ENCODE peak calls at places on chromosomes 16 and 17, in eight cellular contexts. One of them, this sample, is unnamed.

GRCh38 chr17:78230996-78231931 is at the start of gene TMEM235:
- DNase-seq in tibial nerve: no peak
- DNase-seq in ovary: no peak
- DNase-seq in endothelial cell of umbilical vein: no peak
- DNase-seq in heart left ventricle: no peak
- DNase-seq in K562: no peak
- DNase-seq in lower leg skin: no peak
- DNase-seq in prostate gland: no peak
- DNase-seq in this sample: no peak

GRCh38 chr17:58694302-58694701 is 1.9 kb downstream of the RAD51C start:
- DNase-seq in tibial nerve: no peak
- DNase-seq in ovary: no peak
- DNase-seq in endothelial cell of umbilical vein: no peak
- DNase-seq in heart left ventricle: no peak
- DNase-seq in K562: no peak
- DNase-seq in lower leg skin: no peak
- DNase-seq in prostate gland: no peak
- DNase-seq in this sample: no peak

GRCh38 chr17:5883775-5884665 is 186.2 kb upstream of the WSCD1 start:
- DNase-seq in tibial nerve: no peak
- DNase-seq in ovary: no peak
- DNase-seq in endothelial cell of umbilical vein: no peak
- DNase-seq in heart left ventricle: no peak
- DNase-seq in K562: no peak
- DNase-seq in lower leg skin: no peak
- DNase-seq in prostate gland: no peak
- DNase-seq in this sample: no peak

GRCh38 chr16:79071424-79071823 is 529.1 kb downstream of the MAF start:
- DNase-seq in tibial nerve: no peak
- DNase-seq in ovary: peak
- DNase-seq in endothelial cell of umbilical vein: no peak
- DNase-seq in heart left ventricle: no peak
- DNase-seq in K562: no peak
- DNase-seq in lower leg skin: no peak
- DNase-seq in prostate gland: peak
- DNase-seq in this sample: peak

GRCh38 chr17:28811594-28812135 is 30.9 kb downstream of the FAM222B start:
- DNase-seq in tibial nerve: no peak
- DNase-seq in ovary: no peak
- DNase-seq in endothelial cell of umbilical vein: peak
- DNase-seq in heart left ventricle: no peak
- DNase-seq in K562: peak
- DNase-seq in lower leg skin: no peak
- DNase-seq in prostate gland: peak
- DNase-seq in this sample: no peak

GRCh38 chr17:77055453-77055852 is 85.3 kb upstream of the SEC14L1 start:
- DNase-seq in tibial nerve: no peak
- DNase-seq in ovary: no peak
- DNase-seq in endothelial cell of umbilical vein: no peak
- DNase-seq in heart left ventricle: no peak
- DNase-seq in K562: no peak
- DNase-seq in lower leg skin: no peak
- DNase-seq in prostate gland: no peak
- DNase-seq in this sample: no peak

GRCh38 chr17:16438173-16438556 is 22.8 kb downstream of the TRPV2 start:
- DNase-seq in tibial nerve: no peak
- DNase-seq in ovary: no peak
- DNase-seq in endothelial cell of umbilical vein: no peak
- DNase-seq in heart left ventricle: no peak
- DNase-seq in K562: no peak
- DNase-seq in lower leg skin: no peak
- DNase-seq in prostate gland: no peak
- DNase-seq in this sample: no peak

GRCh38 chr17:835263-835662 is 53.1 kb downstream of the MRM3 start:
- DNase-seq in tibial nerve: no peak
- DNase-seq in ovary: no peak
- DNase-seq in endothelial cell of umbilical vein: peak
- DNase-seq in heart left ventricle: no peak
- DNase-seq in K562: no peak
- DNase-seq in lower leg skin: peak
- DNase-seq in prostate gland: no peak
- DNase-seq in this sample: no peak

GRCh38 chr17:27265333-27265732 is 28.6 kb upstream of the WSB1 start:
- DNase-seq in tibial nerve: no peak
- DNase-seq in ovary: no peak
- DNase-seq in endothelial cell of umbilical vein: peak
- DNase-seq in heart left ventricle: no peak
- DNase-seq in K562: no peak
- DNase-seq in lower leg skin: no peak
- DNase-seq in prostate gland: no peak
- DNase-seq in this sample: no peak

GRCh38 chr17:47959825-47960655 is 2.4 kb upstream of the PRR15L start:
- DNase-seq in tibial nerve: no peak
- DNase-seq in ovary: no peak
- DNase-seq in endothelial cell of umbilical vein: no peak
- DNase-seq in heart left ventricle: no peak
- DNase-seq in K562: no peak
- DNase-seq in lower leg skin: no peak
- DNase-seq in prostate gland: no peak
- DNase-seq in this sample: no peak

GRCh38 chr17:51050291-51051033 is 70.2 kb downstream of the SPAG9 start:
- DNase-seq in tibial nerve: no peak
- DNase-seq in ovary: no peak
- DNase-seq in endothelial cell of umbilical vein: no peak
- DNase-seq in heart left ventricle: no peak
- DNase-seq in K562: no peak
- DNase-seq in lower leg skin: no peak
- DNase-seq in prostate gland: no peak
- DNase-seq in this sample: no peak

GRCh38 chr16:46974352-46974751 is 878 bp upstream of the DNAJA2 start:
- DNase-seq in tibial nerve: no peak
- DNase-seq in ovary: no peak
- DNase-seq in endothelial cell of umbilical vein: no peak
- DNase-seq in heart left ventricle: no peak
- DNase-seq in K562: peak
- DNase-seq in lower leg skin: no peak
- DNase-seq in prostate gland: no peak
- DNase-seq in this sample: no peak

GRCh38 chr16:4253394-4254150 is 11.7 kb upstream of the SRL start:
- DNase-seq in tibial nerve: peak
- DNase-seq in ovary: peak
- DNase-seq in endothelial cell of umbilical vein: peak
- DNase-seq in heart left ventricle: peak
- DNase-seq in K562: peak
- DNase-seq in lower leg skin: peak
- DNase-seq in prostate gland: peak
- DNase-seq in this sample: peak

GRCh38 chr17:46081018-46081320 is 81.9 kb downstream of the STH start:
- DNase-seq in tibial nerve: no peak
- DNase-seq in ovary: no peak
- DNase-seq in endothelial cell of umbilical vein: no peak
- DNase-seq in heart left ventricle: no peak
- DNase-seq in K562: no peak
- DNase-seq in lower leg skin: no peak
- DNase-seq in prostate gland: no peak
- DNase-seq in this sample: no peak
- TF ChIP-seq CTCF in tibial nerve: no peak
- TF ChIP-seq CTCF in ovary: no peak
- TF ChIP-seq CTCF in endothelial cell of umbilical vein: no peak
- TF ChIP-seq CTCF in heart left ventricle: no peak
- TF ChIP-seq CTCF in K562: no peak
- TF ChIP-seq CTCF in lower leg skin: no peak
- TF ChIP-seq CTCF in prostate gland: no peak
- TF ChIP-seq CTCF in this sample: no peak

DNA sequence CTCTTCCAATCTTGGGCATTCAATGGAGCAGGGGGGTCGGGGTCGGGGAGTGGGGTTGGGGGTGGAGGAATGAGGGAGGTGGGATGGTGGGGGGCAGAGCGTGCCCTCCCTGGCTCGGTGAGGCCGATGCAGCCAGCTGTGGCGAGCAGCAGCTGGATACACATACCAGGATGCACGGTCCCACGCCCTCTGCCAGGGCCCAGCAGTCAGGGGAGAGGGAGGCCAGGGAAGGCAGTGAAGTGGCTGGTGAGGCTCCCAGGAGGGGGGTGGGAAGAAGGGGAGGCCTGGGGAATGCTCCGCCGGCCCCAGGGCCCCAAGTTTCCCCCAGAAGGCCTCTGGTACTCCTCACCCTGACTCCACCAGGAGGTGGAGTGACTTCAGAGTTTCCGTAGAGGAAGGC is 77.6 kb upstream of the LHX1 start:
- DNase-seq in tibial nerve: no peak
- DNase-seq in ovary: no peak
- DNase-seq in endothelial cell of umbilical vein: no peak
- DNase-seq in heart left ventricle: no peak
- DNase-seq in K562: no peak
- DNase-seq in lower leg skin: no peak
- DNase-seq in prostate gland: no peak
- DNase-seq in this sample: no peak
- TF ChIP-seq POLR2A in tibial nerve: no peak
- TF ChIP-seq POLR2A in ovary: no peak
- TF ChIP-seq POLR2A in endothelial cell of umbilical vein: no peak
- TF ChIP-seq POLR2A in heart left ventricle: no peak
- TF ChIP-seq POLR2A in K562: no peak
- TF ChIP-seq POLR2A in lower leg skin: no peak
- TF ChIP-seq POLR2A in prostate gland: no peak
- TF ChIP-seq POLR2A in this sample: no peak

GRCh38 chr17:21525464-21526130 is 149.4 kb downstream of the KCNJ12 start:
- DNase-seq in tibial nerve: no peak
- DNase-seq in ovary: no peak
- DNase-seq in endothelial cell of umbilical vein: no peak
- DNase-seq in heart left ventricle: no peak
- DNase-seq in K562: no peak
- DNase-seq in lower leg skin: no peak
- DNase-seq in prostate gland: no peak
- DNase-seq in this sample: no peak
- TF ChIP-seq CTCF in tibial nerve: no peak
- TF ChIP-seq CTCF in ovary: no peak
- TF ChIP-seq CTCF in endothelial cell of umbilical vein: no peak
- TF ChIP-seq CTCF in heart left ventricle: no peak
- TF ChIP-seq CTCF in K562: no peak
- TF ChIP-seq CTCF in lower leg skin: no peak
- TF ChIP-seq CTCF in prostate gland: no peak
- TF ChIP-seq CTCF in this sample: no peak

GRCh38 chr16:67312450-67313118 is 14.0 kb downstream of the KCTD19 start:
- DNase-seq in tibial nerve: no peak
- DNase-seq in ovary: no peak
- DNase-seq in endothelial cell of umbilical vein: peak
- DNase-seq in heart left ventricle: no peak
- DNase-seq in K562: no peak
- DNase-seq in lower leg skin: no peak
- DNase-seq in prostate gland: no peak
- DNase-seq in this sample: no peak

GRCh38 chr16:67311607-67312449 is 14.7 kb downstream of the KCTD19 start:
- DNase-seq in tibial nerve: no peak
- DNase-seq in ovary: no peak
- DNase-seq in endothelial cell of umbilical vein: peak
- DNase-seq in heart left ventricle: no peak
- DNase-seq in K562: peak
- DNase-seq in lower leg skin: no peak
- DNase-seq in prostate gland: no peak
- DNase-seq in this sample: no peak
- TF ChIP-seq POLR2A in tibial nerve: no peak
- TF ChIP-seq POLR2A in ovary: no peak
- TF ChIP-seq POLR2A in endothelial cell of umbilical vein: peak
- TF ChIP-seq POLR2A in heart left ventricle: no peak
- TF ChIP-seq POLR2A in K562: no peak
- TF ChIP-seq POLR2A in lower leg skin: no peak
- TF ChIP-seq POLR2A in prostate gland: no peak
- TF ChIP-seq POLR2A in this sample: no peak

DNA sequence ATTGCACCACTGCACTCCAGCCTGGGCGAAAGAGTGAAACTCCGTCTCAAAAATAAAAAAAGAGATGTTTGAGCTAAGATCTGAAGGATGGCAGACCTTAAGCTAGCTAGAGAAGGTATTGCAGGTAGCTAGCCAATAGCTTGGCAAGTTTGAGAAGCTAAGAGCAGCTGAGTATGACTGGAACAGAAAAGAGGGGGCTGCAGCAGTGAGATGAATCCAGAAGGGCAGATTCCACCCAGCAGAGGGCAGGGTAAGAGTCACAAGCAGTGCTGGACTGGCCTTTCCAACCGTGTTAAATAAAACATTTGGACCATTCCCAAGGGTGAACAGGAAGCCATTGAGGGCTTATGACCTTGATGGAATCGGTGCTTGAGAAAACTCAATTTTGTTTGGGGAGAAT is 5.7 kb upstream of the PHAF1 start:
- DNase-seq in tibial nerve: no peak
- DNase-seq in ovary: no peak
- DNase-seq in endothelial cell of umbilical vein: peak
- DNase-seq in heart left ventricle: no peak
- DNase-seq in K562: no peak
- DNase-seq in lower leg skin: no peak
- DNase-seq in prostate gland: no peak
- DNase-seq in this sample: peak
- TF ChIP-seq CTCF in tibial nerve: no peak
- TF ChIP-seq CTCF in ovary: no peak
- TF ChIP-seq CTCF in endothelial cell of umbilical vein: peak
- TF ChIP-seq CTCF in heart left ventricle: peak
- TF ChIP-seq CTCF in K562: peak
- TF ChIP-seq CTCF in lower leg skin: no peak
- TF ChIP-seq CTCF in prostate gland: no peak
- TF ChIP-seq CTCF in this sample: peak

GRCh38 chr16:25109643-25110042 is 1.9 kb upstream of the LCMT1 start:
- DNase-seq in tibial nerve: no peak
- DNase-seq in ovary: no peak
- DNase-seq in endothelial cell of umbilical vein: peak
- DNase-seq in heart left ventricle: no peak
- DNase-seq in K562: no peak
- DNase-seq in lower leg skin: peak
- DNase-seq in prostate gland: no peak
- DNase-seq in this sample: peak
- TF ChIP-seq POLR2A in tibial nerve: no peak
- TF ChIP-seq POLR2A in ovary: no peak
- TF ChIP-seq POLR2A in endothelial cell of umbilical vein: no peak
- TF ChIP-seq POLR2A in heart left ventricle: no peak
- TF ChIP-seq POLR2A in K562: no peak
- TF ChIP-seq POLR2A in lower leg skin: no peak
- TF ChIP-seq POLR2A in prostate gland: no peak
- TF ChIP-seq POLR2A in this sample: no peak

This sample was measured in testis.